ENCODE peak calls at places on chromosomes 5 and 9, in six cellular contexts. One of them, this sample, is unnamed.

GRCh38 chr5:126837907-126838539 is 61.1 kb downstream of the LMNB1 start:
- DNase-seq in H1: no peak
- DNase-seq in HL-60: no peak
- DNase-seq in breast epithelium: no peak
- DNase-seq in spleen: no peak
- DNase-seq in transverse colon: no peak
- DNase-seq in this sample: no peak

GRCh38 chr5:78647411-78647818 is 1.2 kb downstream of the LHFPL2 start:
- DNase-seq in spleen: no peak
- DNase-seq in H1: no peak
- DNase-seq in HL-60: no peak
- DNase-seq in transverse colon: peak; percentile 59
- DNase-seq in breast epithelium: no peak
- DNase-seq in this sample: no peak

GRCh38 chr9:77839459-77840140 is 191.5 kb upstream of the GNA14 start:
- DNase-seq in H1: no peak
- DNase-seq in breast epithelium: no peak
- DNase-seq in spleen: no peak
- DNase-seq in transverse colon: no peak
- DNase-seq in HL-60: no peak
- DNase-seq in this sample: no peak

GRCh38 chr5:139787568-139788293 is 7.9 kb upstream of the PSD2 start:
- DNase-seq in spleen: peak; percentile 94
- DNase-seq in HL-60: no peak
- DNase-seq in transverse colon: peak; percentile 89
- DNase-seq in breast epithelium: peak; percentile 88
- DNase-seq in H1: peak; percentile 100
- DNase-seq in this sample: peak; percentile 93

GRCh38 chr9:70229579-70229978 is 29.2 kb upstream of the SMC5 start:
- DNase-seq in H1: no peak
- DNase-seq in breast epithelium: no peak
- DNase-seq in transverse colon: no peak
- DNase-seq in spleen: no peak
- DNase-seq in HL-60: no peak
- DNase-seq in this sample: no peak

GRCh38 chr5:172897691-172898512 is 61.3 kb upstream of the RPL26L1 start:
- DNase-seq in transverse colon: no peak
- DNase-seq in HL-60: no peak
- DNase-seq in H1: no peak
- DNase-seq in spleen: no peak
- DNase-seq in breast epithelium: no peak
- DNase-seq in this sample: no peak

GRCh38 chr9:72856985-72857631 is 95.7 kb downstream of the ALDH1A1 start:
- DNase-seq in H1: no peak
- DNase-seq in spleen: no peak
- DNase-seq in breast epithelium: no peak
- DNase-seq in HL-60: peak; percentile 6
- DNase-seq in transverse colon: no peak
- DNase-seq in this sample: no peak

GRCh38 chr9:121760571-121760970 is 109.1 kb downstream of the DAB2IP start:
- DNase-seq in spleen: no peak
- DNase-seq in transverse colon: no peak
- DNase-seq in HL-60: no peak
- DNase-seq in H1: no peak
- DNase-seq in breast epithelium: no peak
- DNase-seq in this sample: no peak

GRCh38 chr9:88766778-88767503 is 224.3 kb upstream of the S1PR3 start:
- DNase-seq in HL-60: no peak
- DNase-seq in spleen: no peak
- DNase-seq in breast epithelium: no peak
- DNase-seq in H1: no peak
- DNase-seq in transverse colon: no peak
- DNase-seq in this sample: no peak

GRCh38 chr5:180067986-180068385 is 3.6 kb downstream of the RNF130 start:
- DNase-seq in transverse colon: no peak
- DNase-seq in spleen: no peak
- DNase-seq in HL-60: no peak
- DNase-seq in breast epithelium: no peak
- DNase-seq in H1: no peak
- DNase-seq in this sample: no peak

GRCh38 chr9:25702536-25702935 is 24.3 kb upstream of the TUSC1 start:
- DNase-seq in spleen: no peak
- DNase-seq in transverse colon: no peak
- DNase-seq in H1: no peak
- DNase-seq in breast epithelium: no peak
- DNase-seq in HL-60: no peak
- DNase-seq in this sample: no peak

GRCh38 chr9:130444565-130445221 is at the start of gene ASS1:
- DNase-seq in HL-60: no peak
- DNase-seq in breast epithelium: peak; percentile 69
- DNase-seq in transverse colon: peak; percentile 91
- DNase-seq in H1: peak; percentile 86
- DNase-seq in spleen: no peak
- DNase-seq in this sample: no peak
- TF ChIP-seq POLR2AphosphoS5 in HL-60: no peak
- TF ChIP-seq POLR2AphosphoS5 in breast epithelium: no peak
- TF ChIP-seq POLR2AphosphoS5 in transverse colon: peak; percentile 94
- TF ChIP-seq POLR2AphosphoS5 in H1: peak; percentile 40
- TF ChIP-seq POLR2AphosphoS5 in spleen: peak; percentile 60
- TF ChIP-seq POLR2AphosphoS5 in this sample: no peak

GRCh38 chr5:37739817-37740261 is 100.0 kb downstream of the GDNF start:
- DNase-seq in spleen: no peak
- DNase-seq in HL-60: no peak
- DNase-seq in H1: no peak
- DNase-seq in transverse colon: no peak
- DNase-seq in breast epithelium: no peak
- DNase-seq in this sample: no peak

GRCh38 chr5:37738057-37738691 is 101.7 kb downstream of the GDNF start:
- DNase-seq in transverse colon: no peak
- DNase-seq in breast epithelium: no peak
- DNase-seq in HL-60: no peak
- DNase-seq in H1: no peak
- DNase-seq in spleen: no peak
- DNase-seq in this sample: no peak

GRCh38 chr5:37737326-37738056 is 102.3 kb downstream of the GDNF start:
- DNase-seq in H1: no peak
- DNase-seq in spleen: no peak
- DNase-seq in transverse colon: no peak
- DNase-seq in HL-60: no peak
- DNase-seq in breast epithelium: no peak
- DNase-seq in this sample: no peak

GRCh38 chr5:37740331-37741066 is 99.3 kb downstream of the GDNF start:
- DNase-seq in spleen: no peak
- DNase-seq in HL-60: no peak
- DNase-seq in H1: no peak
- DNase-seq in breast epithelium: no peak
- DNase-seq in transverse colon: no peak
- DNase-seq in this sample: no peak

GRCh38 chr5:37738865-37739488 is 100.9 kb downstream of the GDNF start:
- DNase-seq in H1: no peak
- DNase-seq in transverse colon: no peak
- DNase-seq in HL-60: no peak
- DNase-seq in spleen: no peak
- DNase-seq in breast epithelium: no peak
- DNase-seq in this sample: no peak
- H3K4me3 ChIP-seq in H1: no peak overlapping the region
- H3K4me3 ChIP-seq in transverse colon: no peak overlapping the region
- H3K4me3 ChIP-seq in HL-60: no peak overlapping the region
- H3K4me3 ChIP-seq in spleen: no peak overlapping the region
- H3K4me3 ChIP-seq in breast epithelium: no peak overlapping the region
- H3K4me3 ChIP-seq in this sample: no peak overlapping the region

GRCh38 chr9:110189559-110190311 is 18.2 kb downstream of the C9orf152 start:
- DNase-seq in breast epithelium: no peak
- DNase-seq in transverse colon: no peak
- DNase-seq in spleen: no peak
- DNase-seq in HL-60: no peak
- DNase-seq in H1: no peak
- DNase-seq in this sample: no peak

GRCh38 chr9:110186254-110186653 is 21.7 kb downstream of the C9orf152 start:
- DNase-seq in spleen: no peak
- DNase-seq in transverse colon: no peak
- DNase-seq in breast epithelium: no peak
- DNase-seq in H1: no peak
- DNase-seq in HL-60: no peak
- DNase-seq in this sample: no peak

GRCh38 chr9:110187126-110187525 is 20.8 kb downstream of the C9orf152 start:
- DNase-seq in spleen: no peak
- DNase-seq in breast epithelium: no peak
- DNase-seq in H1: no peak
- DNase-seq in HL-60: no peak
- DNase-seq in transverse colon: no peak
- DNase-seq in this sample: no peak

GRCh38 chr9:110191616-110192015 is 16.3 kb downstream of the C9orf152 start:
- DNase-seq in HL-60: no peak
- DNase-seq in H1: no peak
- DNase-seq in breast epithelium: no peak
- DNase-seq in spleen: no peak
- DNase-seq in transverse colon: no peak
- DNase-seq in this sample: no peak

GRCh38 chr9:110189001-110189400 is 19.0 kb downstream of the C9orf152 start:
- DNase-seq in transverse colon: peak; percentile 77
- DNase-seq in H1: no peak
- DNase-seq in breast epithelium: peak; percentile 73
- DNase-seq in HL-60: peak; percentile 50
- DNase-seq in spleen: no peak
- DNase-seq in this sample: peak; percentile 78
- TF ChIP-seq POLR2AphosphoS5 in transverse colon: peak; percentile 85
- TF ChIP-seq POLR2AphosphoS5 in H1: no peak
- TF ChIP-seq POLR2AphosphoS5 in breast epithelium: no peak
- TF ChIP-seq POLR2AphosphoS5 in HL-60: no peak
- TF ChIP-seq POLR2AphosphoS5 in spleen: no peak
- TF ChIP-seq POLR2AphosphoS5 in this sample: peak; percentile 51

GRCh38 chr5:140967226-140967893 is 1.1 kb downstream of the PCDHAC2 start:
- DNase-seq in H1: peak; percentile 60
- DNase-seq in transverse colon: no peak
- DNase-seq in breast epithelium: no peak
- DNase-seq in spleen: no peak
- DNase-seq in HL-60: no peak
- DNase-seq in this sample: no peak
- H3K4me3 ChIP-seq in H1: peak overlapping the region; percentile 76
- H3K4me3 ChIP-seq in transverse colon: no peak overlapping the region
- H3K4me3 ChIP-seq in breast epithelium: peak overlapping the region; percentile 65
- H3K4me3 ChIP-seq in spleen: peak overlapping the region; percentile 38
- H3K4me3 ChIP-seq in HL-60: no peak overlapping the region
- H3K4me3 ChIP-seq in this sample: peak overlapping the region; percentile 53